ENCODE peak calls at places on chromosomes 7 and 10, in eight cellular contexts. N is Panc1, Y is uterus, D is heart left ventricle, L is right atrium auricular region, C is K562, B is fibroblast of pulmonary artery, P is stomach. G is an unnamed sample.

GRCh38 chr7:16638282-16639265 is 7.0 kb downstream of the ANKMY2 start:
- DNase-seq in N (no peak), Y (no peak), D (no peak), L (no peak), C (no peak), B (no peak), P (no peak), G (no peak)

GRCh38 chr7:124680304-124680703 is 85.3 kb downstream of the GPR37 start:
- DNase-seq in N (no peak), Y (no peak), D (no peak), L (no peak), C (no peak), B (no peak), P (no peak), G (no peak)

GRCh38 chr10:119919823-119920222 is 27.3 kb downstream of the SEC23IP start:
- DNase-seq in N (no peak), Y (no peak), D (no peak), L (no peak), C (no peak), B (no peak), P (no peak), G (peak)

GRCh38 chr7:100629117-100629711 is 12.1 kb downstream of the TFR2 start:
- DNase-seq in N (no peak), Y (no peak), D (no peak), L (no peak), C (peak), B (peak), P (peak), G (peak)

GRCh38 chr7:47444376-47445098 is 137.4 kb downstream of the TNS3 start:
- DNase-seq in N (no peak), Y (no peak), D (no peak), L (no peak), C (no peak), B (peak), P (no peak), G (peak)

GRCh38 chr10:30784521-30784895 is 155.0 kb upstream of the LYZL2 start:
- DNase-seq in N (no peak), Y (no peak), D (no peak), L (no peak), C (no peak), B (peak), P (no peak), G (no peak)

GRCh38 chr10:126387931-126388911 is at the start of gene ADAM12:
- DNase-seq in N (no peak), Y (peak), D (peak), L (no peak), C (no peak), B (peak), P (no peak), G (no peak)

GRCh38 chr10:99534939-99535763 is 2.4 kb downstream of the NKX2-3 start:
- DNase-seq in N (no peak), Y (no peak), D (no peak), L (no peak), C (no peak), B (peak), P (no peak), G (peak)

GRCh38 chr10:73983096-73984047 is 14.5 kb upstream of the VCL start:
- DNase-seq in N (no peak), Y (no peak), D (no peak), L (no peak), C (no peak), B (no peak), P (no peak), G (no peak)

GRCh38 chr10:773562-774161 is 84.2 kb upstream of the DIP2C start:
- DNase-seq in N (no peak), Y (no peak), D (peak), L (peak), C (no peak), B (no peak), P (peak), G (no peak)

GRCh38 chr10:24465899-24466615 is 257.1 kb downstream of the KIAA1217 start:
- DNase-seq in N (peak), Y (no peak), D (no peak), L (no peak), C (no peak), B (peak), P (peak), G (peak)

DNA sequence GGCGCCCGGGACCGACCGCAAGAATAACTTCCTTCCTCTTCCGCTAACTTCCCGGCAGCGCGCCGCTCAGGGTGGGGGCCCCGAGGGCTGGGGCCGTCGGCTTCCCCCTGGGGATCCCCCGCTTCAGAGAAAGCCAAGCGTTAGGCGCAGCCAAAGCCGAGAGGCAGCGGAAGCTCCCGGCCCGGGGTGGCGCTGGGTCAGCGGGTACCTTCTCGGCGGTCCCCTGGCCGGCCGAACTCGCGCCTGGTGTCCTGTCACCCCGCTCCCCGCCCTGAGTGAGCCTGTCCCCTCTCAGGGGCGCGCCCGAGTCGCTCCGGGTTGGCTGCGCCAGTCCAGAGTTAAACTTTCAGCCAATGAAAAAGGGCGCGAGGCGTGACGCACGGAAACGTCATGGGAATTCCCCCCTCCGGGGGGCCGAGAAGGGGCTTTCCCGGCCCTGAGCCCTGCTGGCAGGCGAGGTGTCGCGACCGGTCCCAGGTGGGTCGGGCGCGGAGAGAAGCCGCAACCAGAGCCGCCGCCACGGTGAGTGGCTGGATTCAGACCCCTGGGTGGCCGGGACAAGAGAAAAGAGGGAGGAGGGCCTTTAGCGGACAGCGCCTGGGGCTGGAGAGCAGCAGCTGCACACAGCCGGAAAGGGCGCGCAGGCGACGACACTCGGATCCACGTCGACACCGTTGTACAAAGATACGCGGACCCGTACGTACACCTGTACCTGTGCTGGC is 1.3 kb upstream of the NFKB2 start:
- DNase-seq in N (peak), Y (peak), D (peak), L (peak), C (peak), B (peak), P (peak), G (peak)
- TF ChIP-seq CTCF in N (peak), Y (peak), D (peak), L (peak), C (no peak), B (no peak), P (no peak), G (peak)

GRCh38 chr7:77786018-77786417 is 12.2 kb downstream of the TMEM60 start:
- DNase-seq in N (no peak), Y (no peak), D (no peak), L (no peak), C (no peak), B (no peak), P (no peak), G (no peak)
- H3K4me3 ChIP-seq in N (no peak), Y (no peak), D (no peak), L (no peak), C (no peak), B (no peak), P (no peak), G (no peak)

GRCh38 chr10:107166378-107166777 is 1.9 kb upstream of the SORCS1 start:
- DNase-seq in N (no peak), Y (no peak), D (no peak), L (no peak), C (no peak), B (no peak), P (no peak), G (no peak)
- TF ChIP-seq CTCF in N (no peak), Y (no peak), D (no peak), L (no peak), C (no peak), B (no peak), P (no peak), G (no peak)

GRCh38 chr7:128740996-128741395 is 1.8 kb downstream of the CALU start:
- DNase-seq in N (no peak), Y (no peak), D (peak), L (no peak), C (no peak), B (peak), P (no peak), G (no peak)
- H3K4me3 ChIP-seq in N (peak), Y (no peak), D (peak), L (peak), C (peak), B (peak), P (no peak), G (peak)

GRCh38 chr10:27240891-27241639 is 468 bp upstream of the ACBD5 start:
- DNase-seq in N (no peak), Y (peak), D (peak), L (no peak), C (peak), B (peak), P (peak), G (peak)

GRCh38 chr10:27242473-27242950 is 1.9 kb upstream of the ACBD5 start:
- DNase-seq in N (no peak), Y (no peak), D (no peak), L (no peak), C (no peak), B (no peak), P (no peak), G (no peak)

GRCh38 chr10:27242951-27243551 is 2.5 kb upstream of the ACBD5 start:
- DNase-seq in N (no peak), Y (peak), D (peak), L (no peak), C (no peak), B (peak), P (peak), G (peak)

GRCh38 chr10:27241640-27242472 is 1.3 kb upstream of the ACBD5 start:
- DNase-seq in N (peak), Y (peak), D (peak), L (peak), C (peak), B (peak), P (peak), G (peak)

DNA sequence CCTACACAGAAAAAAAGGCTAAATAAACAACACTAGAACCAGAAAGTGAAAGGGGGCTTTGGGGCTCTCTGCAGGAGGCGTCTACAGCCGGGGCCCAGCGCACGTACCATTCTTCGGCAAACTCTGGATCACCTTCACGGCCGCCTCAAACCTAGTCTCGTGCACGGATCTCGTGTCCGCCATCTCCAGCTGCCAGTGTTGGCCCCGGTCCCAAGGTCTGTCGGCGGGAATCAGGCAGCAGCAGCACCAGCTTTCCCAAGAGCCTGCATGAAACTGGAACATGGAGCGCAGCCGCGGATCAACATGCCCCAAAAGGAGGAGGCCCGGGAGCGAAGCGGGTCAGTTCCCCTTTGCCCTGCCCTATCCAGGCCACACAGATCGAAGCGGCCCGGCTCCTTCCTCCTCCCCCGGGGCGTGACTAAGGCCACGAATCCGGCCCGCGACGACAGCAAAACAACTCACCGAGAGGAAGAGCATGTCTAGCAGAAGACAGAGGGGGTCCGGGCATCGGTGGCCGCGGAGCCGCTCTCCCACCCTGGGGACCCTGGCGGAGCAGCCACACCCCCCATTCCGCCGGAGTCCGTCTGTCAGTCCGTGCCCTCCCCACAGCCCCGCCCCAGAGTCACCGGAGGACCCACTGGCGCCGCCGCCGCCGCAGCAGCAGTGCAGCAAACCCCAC is at the start of gene ACBD5:
- DNase-seq in N (no peak), Y (peak), D (peak), L (peak), C (peak), B (peak), P (peak), G (peak)
- TF ChIP-seq CTCF in N (no peak), Y (no peak), D (no peak), L (no peak), C (no peak), B (no peak), P (no peak), G (no peak)

DNA sequence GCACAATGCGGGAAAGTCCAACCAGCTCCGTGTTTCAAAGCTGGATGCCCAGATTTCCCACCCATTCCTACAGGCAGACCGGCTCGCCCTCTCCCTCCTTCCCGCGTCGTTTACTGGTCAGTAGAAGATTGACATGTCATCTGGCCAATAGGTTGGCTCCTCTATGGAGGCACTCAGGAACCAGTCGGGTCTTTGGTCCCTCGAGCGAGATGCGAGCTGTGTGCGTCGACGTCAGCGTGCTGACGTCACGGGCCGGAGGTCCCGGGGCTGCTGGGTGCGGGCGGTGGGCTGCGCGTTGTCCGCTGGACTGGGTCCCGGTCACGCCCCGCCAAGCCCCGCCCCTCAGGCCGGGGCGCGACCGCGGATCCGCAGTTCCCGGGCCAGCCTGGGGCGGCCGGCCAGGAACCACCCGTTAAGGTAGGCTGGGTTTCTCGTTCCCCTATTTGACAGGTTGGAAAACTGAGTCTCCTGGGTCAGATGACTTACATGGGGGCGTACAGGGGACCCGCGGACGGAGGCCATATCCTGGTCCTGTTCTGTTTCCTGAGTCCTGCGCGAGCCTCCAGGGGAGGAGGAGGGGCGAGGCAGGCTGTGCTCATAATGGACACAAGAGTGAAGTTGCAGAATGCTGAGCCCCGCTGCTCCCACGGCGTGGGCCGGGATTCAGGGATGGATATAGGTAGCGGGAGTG is at the start of gene STARD3NL:
- DNase-seq in N (peak), Y (peak), D (peak), L (peak), C (peak), B (peak), P (peak), G (peak)
- H3K4me3 ChIP-seq in N (peak), Y (peak), D (peak), L (peak), C (peak), B (peak), P (peak), G (peak)

GRCh38 chr7:111730476-111731300 is 168.4 kb upstream of the IMMP2L start:
- DNase-seq in N (no peak), Y (no peak), D (no peak), L (no peak), C (peak), B (peak), P (no peak), G (peak)
- TF ChIP-seq CTCF in N (peak), Y (no peak), D (peak), L (no peak), C (peak), B (peak), P (no peak), G (peak)

DNA sequence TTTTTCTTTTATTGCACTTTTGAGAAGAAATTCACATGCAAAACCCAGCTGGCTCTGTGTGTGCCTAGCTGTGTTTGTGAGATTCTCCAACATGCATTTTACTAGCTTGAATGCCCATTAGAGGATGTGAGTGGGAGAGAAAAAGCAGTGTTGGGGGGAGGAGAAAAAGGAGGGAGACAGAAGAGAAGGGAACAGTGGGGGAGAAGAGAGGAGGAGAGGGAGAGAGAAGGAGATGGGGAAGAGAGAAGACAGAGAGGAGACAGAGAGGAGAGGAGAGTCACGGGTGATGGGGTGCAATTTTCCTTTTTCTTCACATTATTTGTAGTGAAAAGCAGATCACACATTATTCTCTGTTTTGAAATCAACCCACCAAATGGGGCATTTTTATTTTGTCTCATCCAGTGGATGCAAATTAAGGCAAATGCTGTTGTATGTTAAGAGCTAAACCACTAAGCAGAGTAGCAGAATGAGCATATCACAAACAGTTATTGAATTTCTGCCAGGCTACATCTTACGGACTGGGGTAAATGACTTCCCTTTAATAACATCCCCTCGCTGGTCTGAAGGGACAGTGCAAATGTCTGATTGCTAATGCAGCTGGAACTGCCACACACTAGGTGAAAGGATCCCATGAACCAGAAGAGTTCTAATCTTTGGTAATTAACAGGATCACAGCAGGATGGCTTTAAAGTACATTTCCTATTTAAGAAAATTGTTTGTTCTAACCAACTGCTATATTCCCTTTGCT is 870 bp downstream of the LRRN3 start:
- DNase-seq in N (no peak), Y (no peak), D (no peak), L (no peak), C (no peak), B (no peak), P (no peak), G (no peak)
- H3K4me3 ChIP-seq in N (peak), Y (no peak), D (peak), L (peak), C (no peak), B (peak), P (peak), G (no peak)

GRCh38 chr10:100826983-100827818 is 81.8 kb downstream of the PAX2 start:
- DNase-seq in N (no peak), Y (no peak), D (no peak), L (no peak), C (peak), B (no peak), P (peak), G (no peak)
- TF ChIP-seq CTCF in N (no peak), Y (no peak), D (peak), L (no peak), C (no peak), B (no peak), P (no peak), G (no peak)